ENCODE peak calls at places on chromosomes 7 and 10, in five cellular contexts. T, L, G, D and S are unnamed samples.

GRCh38 chr10:132738454-132739224 is 47.3 kb downstream of the NKX6-2 start:
- DNase-seq in T (no peak), L (no peak), G (no peak), D (no peak), S (no peak)

GRCh38 chr7:132177708-132178392 is 398.4 kb downstream of the PLXNA4 start:
- DNase-seq in T (no peak), L (no peak), G (no peak), D (no peak), S (no peak)

GRCh38 chr7:70756789-70757188 is 375.2 kb upstream of the GALNT17 start:
- DNase-seq in T (no peak), L (no peak), G (no peak), D (no peak), S (peak; percentile 30)

GRCh38 chr7:75804705-75805104 is 8.9 kb downstream of the CCL24 start:
- DNase-seq in T (no peak), L (no peak), G (no peak), D (no peak), S (no peak)

GRCh38 chr7:127638197-127638596 is 13.8 kb upstream of the SND1 start:
- DNase-seq in T (no peak), L (no peak), G (no peak), D (no peak), S (no peak)

GRCh38 chr7:100489824-100490223 is 6.1 kb downstream of the NYAP1 start:
- DNase-seq in T (no peak), L (no peak), G (no peak), D (peak; percentile 98), S (peak; percentile 72)

GRCh38 chr7:16754869-16755317 is 1.3 kb downstream of the TSPAN13 start:
- DNase-seq in T (no peak), L (no peak), G (no peak), D (no peak), S (no peak)

GRCh38 chr10:73744690-73744994 is 470 bp downstream of the SEC24C start:
- DNase-seq in T (no peak), L (no peak), G (no peak), D (no peak), S (no peak)

GRCh38 chr10:114963908-114964307 is 25.9 kb downstream of the TRUB1 start:
- DNase-seq in T (no peak), L (no peak), G (no peak), D (no peak), S (no peak)

GRCh38 chr7:155737590-155737989 is 74.7 kb downstream of the SHH start:
- DNase-seq in T (no peak), L (no peak), G (no peak), D (no peak), S (no peak)

GRCh38 chr10:96502561-96503267 is 11.0 kb downstream of the TLL2 start:
- DNase-seq in T (no peak), L (no peak), G (no peak), D (no peak), S (no peak)

GRCh38 chr10:101779544-101780186 is 3.6 kb downstream of the NPM3 start:
- DNase-seq in T (peak; percentile 41), L (peak; percentile 90), G (peak; percentile 79), D (peak; percentile 79), S (peak; percentile 98)

GRCh38 chr7:44391746-44392617 is 66.6 kb upstream of the CAMK2B start:
- DNase-seq in T (peak; percentile 8), L (no peak), G (no peak), D (no peak), S (peak; percentile 39)

GRCh38 chr7:116447436-116447835 is 52.1 kb upstream of the CAV2 start:
- DNase-seq in T (no peak), L (no peak), G (no peak), D (no peak), S (no peak)

GRCh38 chr7:131607291-131608111 is 51.1 kb upstream of the PODXL start:
- DNase-seq in T (no peak), L (no peak), G (no peak), D (no peak), S (no peak)

GRCh38 chr10:4514445-4515108 is 311.4 kb upstream of the AKR1E2 start:
- DNase-seq in T (peak; percentile 37), L (peak; percentile 59), G (peak; percentile 75), D (no peak), S (no peak)

GRCh38 chr10:119205926-119206602 is 1.3 kb upstream of the GRK5 start:
- DNase-seq in T (peak; percentile 57), L (peak; percentile 88), G (peak; percentile 83), D (no peak), S (peak; percentile 62)

GRCh38 chr7:17706734-17707133 is 233.6 kb downstream of the SNX13 start:
- DNase-seq in T (no peak), L (no peak), G (no peak), D (peak; percentile 51), S (peak; percentile 54)

GRCh38 chr7:107208046-107208458 is 39.2 kb downstream of the HBP1 start:
- DNase-seq in T (no peak), L (no peak), G (no peak), D (no peak), S (no peak)

GRCh38 chr10:45461034-45461433 is 87.0 kb downstream of the ALOX5 start:
- DNase-seq in T (no peak), L (no peak), G (no peak), D (no peak), S (no peak)
- H3K4me3 ChIP-seq in T (no peak overlapping the region), L (no peak overlapping the region), G (no peak overlapping the region), D (no peak overlapping the region), S (no peak overlapping the region)

GRCh38 chr10:22323538-22324305 is 2.8 kb downstream of the BMI1 start:
- DNase-seq in T (no peak), L (no peak), G (no peak), D (no peak), S (no peak)

GRCh38 chr10:22324893-22325271 is 4.0 kb downstream of the BMI1 start:
- DNase-seq in T (no peak), L (no peak), G (no peak), D (no peak), S (no peak)

GRCh38 chr10:22322663-22323160 is 1.8 kb downstream of the BMI1 start:
- DNase-seq in T (no peak), L (no peak), G (no peak), D (no peak), S (no peak)

GRCh38 chr10:22325272-22325947 is 4.5 kb downstream of the BMI1 start:
- DNase-seq in T (no peak), L (peak; percentile 89), G (peak; percentile 80), D (peak; percentile 82), S (no peak)

DNA sequence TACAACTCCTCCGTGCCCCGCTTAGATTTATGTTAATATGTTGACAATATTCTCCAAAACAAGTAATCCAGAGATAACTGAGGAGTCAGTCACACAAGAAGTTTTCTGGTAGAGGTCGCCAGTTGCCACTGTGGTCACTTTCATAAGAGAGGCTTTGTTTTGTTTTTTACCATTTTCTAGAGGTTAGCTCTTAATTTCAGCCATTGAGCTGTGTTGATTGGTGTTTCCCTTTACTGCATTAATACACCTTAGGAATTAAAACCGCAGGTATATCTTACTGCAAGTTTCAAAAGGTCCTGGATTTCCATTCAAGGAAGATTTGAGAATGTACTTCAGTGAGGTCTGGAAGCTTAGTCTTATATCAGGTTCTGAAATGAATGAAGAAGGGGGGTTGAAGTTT is 3.5 kb downstream of the BMI1 start:
- DNase-seq in T (no peak), L (no peak), G (no peak), D (no peak), S (no peak)
- H3K4me3 ChIP-seq in T (peak overlapping the region; percentile 68), L (peak overlapping the region; percentile 60), G (peak overlapping the region; percentile 74), D (peak overlapping the region; percentile 53), S (no peak overlapping the region)

GRCh38 chr7:42734568-42734967 is 177.3 kb downstream of the C7orf25 start:
- DNase-seq in T (no peak), L (no peak), G (no peak), D (no peak), S (no peak)

GRCh38 chr7:42740410-42740809 is 171.5 kb downstream of the C7orf25 start:
- DNase-seq in T (no peak), L (no peak), G (no peak), D (no peak), S (no peak)

GRCh38 chr7:42735081-42735480 is 176.8 kb downstream of the C7orf25 start:
- DNase-seq in T (no peak), L (no peak), G (no peak), D (no peak), S (no peak)

GRCh38 chr7:42739591-42739990 is 172.3 kb downstream of the C7orf25 start:
- DNase-seq in T (no peak), L (no peak), G (peak; percentile 46), D (no peak), S (no peak)

DNA sequence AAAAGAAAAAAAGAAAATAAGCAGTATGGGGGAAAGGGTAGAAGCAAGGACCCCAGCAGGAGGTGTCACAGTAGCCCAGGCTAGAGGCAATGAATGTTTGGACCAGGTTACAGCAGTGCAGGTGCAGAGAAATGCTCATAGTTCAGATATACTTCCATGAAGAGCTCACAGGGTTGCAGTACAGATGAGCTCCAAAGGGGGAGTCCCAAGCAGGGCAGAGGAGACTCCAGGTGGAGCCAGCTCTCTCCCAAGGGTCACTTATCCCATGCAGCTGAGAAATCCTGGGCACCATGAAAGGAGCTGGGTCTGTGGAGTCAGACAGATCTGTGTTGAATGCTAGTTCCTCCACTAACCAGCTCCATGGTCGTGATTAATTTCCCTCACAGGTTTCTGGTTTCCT is 174.9 kb downstream of the C7orf25 start:
- DNase-seq in T (no peak), L (no peak), G (no peak), D (no peak), S (no peak)
- H3K4me3 ChIP-seq in T (no peak overlapping the region), L (no peak overlapping the region), G (no peak overlapping the region), D (no peak overlapping the region), S (no peak overlapping the region)

GRCh38 chr7:40697653-40698052 is 562.8 kb downstream of the SUGCT start:
- DNase-seq in T (no peak), L (no peak), G (no peak), D (no peak), S (no peak)

GRCh38 chr7:40698214-40698920 is 563.6 kb downstream of the SUGCT start:
- DNase-seq in T (no peak), L (no peak), G (no peak), D (no peak), S (no peak)

GRCh38 chr7:40694991-40695390 is 560.2 kb downstream of the SUGCT start:
- DNase-seq in T (no peak), L (no peak), G (no peak), D (no peak), S (no peak)

GRCh38 chr7:40698921-40699260 is 564.1 kb downstream of the SUGCT start:
- DNase-seq in T (no peak), L (no peak), G (no peak), D (no peak), S (no peak)

DNA sequence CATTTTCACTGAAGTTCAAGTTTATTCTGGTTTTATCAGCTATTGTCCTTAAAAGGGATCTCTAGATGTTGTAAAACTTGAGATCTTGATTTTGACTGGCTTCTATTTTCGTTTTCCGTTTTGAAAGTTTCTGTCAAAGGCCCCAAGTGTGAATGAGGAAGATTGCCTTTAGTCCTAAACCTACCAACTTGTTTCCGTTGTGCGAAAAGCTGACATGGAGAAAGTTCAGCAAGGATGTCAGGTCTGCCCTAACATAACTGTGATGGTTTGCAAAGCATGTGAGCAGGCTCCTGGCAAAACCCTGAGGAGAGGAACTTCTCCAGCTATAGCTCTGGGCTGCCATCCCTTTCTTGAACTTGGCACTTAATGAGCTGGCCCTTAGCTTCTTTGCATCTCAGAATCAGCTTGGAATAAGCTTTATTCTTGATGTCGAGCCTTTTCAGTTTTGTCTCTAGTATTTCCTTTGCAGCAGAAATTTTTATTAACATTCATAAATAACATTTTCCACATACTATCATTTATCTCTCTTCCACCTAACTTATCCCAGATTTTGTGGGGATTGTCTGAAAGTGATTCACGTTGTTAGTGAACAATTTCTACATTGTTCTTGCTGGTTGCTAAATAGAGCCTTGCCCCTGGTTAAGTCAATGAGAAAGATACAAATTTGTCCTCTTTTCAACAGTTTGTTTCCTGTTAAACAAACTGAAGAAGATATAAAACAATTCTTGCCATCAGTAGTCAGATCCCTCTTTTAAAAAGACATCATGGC is 559.4 kb downstream of the SUGCT start:
- DNase-seq in T (no peak), L (no peak), G (no peak), D (no peak), S (no peak)
- H3K4me3 ChIP-seq in T (no peak overlapping the region), L (no peak overlapping the region), G (no peak overlapping the region), D (no peak overlapping the region), S (no peak overlapping the region)